ENCODE peak calls at places on chromosomes 5 and 9, in nine cellular contexts. O is CD4-positive, CD25-positive, alpha-beta regulatory T cell; A is heart right ventricle; T is tibial artery; C is AG09309; X is fibroblast of pulmonary artery; Z is OCI-LY7; V is IMR-90; U is mesendoderm. P is an unnamed sample.

GRCh38 chr9:119961774-119962408 is 592.7 kb upstream of the BRINP1 start:
- DNase-seq in C (no peak), O (no peak), X (peak; percentile 40), Z (no peak), V (peak; percentile 29), A (no peak), T (no peak), U (peak; percentile 77), P (no peak)

GRCh38 chr5:180208435-180209081 is 453 bp downstream of the RASGEF1C start:
- DNase-seq in U (peak; percentile 14), V (no peak), X (no peak), Z (no peak), T (no peak), O (no peak), C (no peak), A (no peak), P (no peak)

GRCh38 chr5:77630246-77631165 is 8.0 kb downstream of the OTP start:
- DNase-seq in V (no peak), C (no peak), T (no peak), Z (no peak), U (peak; percentile 78), A (no peak), X (no peak), O (no peak), P (peak; percentile 48)

GRCh38 chr9:33153001-33153400 is 14.1 kb downstream of the B4GALT1 start:
- DNase-seq in Z (no peak), U (no peak), O (no peak), T (no peak), A (no peak), V (no peak), C (no peak), X (no peak), P (no peak)

GRCh38 chr9:37430841-37431597 is 8.5 kb downstream of the GRHPR start:
- DNase-seq in X (no peak), A (no peak), U (peak; percentile 60), Z (no peak), V (no peak), T (no peak), C (no peak), O (no peak), P (no peak)

GRCh38 chr5:73088026-73088425 is 32.3 kb upstream of the TMEM171 start:
- DNase-seq in O (no peak), C (no peak), X (no peak), A (no peak), V (peak; percentile 46), T (no peak), Z (no peak), U (no peak), P (no peak)

GRCh38 chr5:160233215-160233614 is 3.9 kb downstream of the FABP6 start:
- DNase-seq in O (no peak), Z (no peak), X (peak; percentile 10), U (no peak), C (no peak), V (peak; percentile 30), T (no peak), A (no peak), P (no peak)

GRCh38 chr5:126720369-126720768 is 56.6 kb upstream of the LMNB1 start:
- DNase-seq in U (peak; percentile 63), C (no peak), Z (no peak), X (no peak), V (no peak), A (no peak), T (no peak), O (no peak), P (no peak)

GRCh38 chr9:124797343-124798103 is 20.6 kb downstream of the OLFML2A start:
- DNase-seq in A (peak; percentile 61), T (no peak), C (no peak), X (peak; percentile 38), O (no peak), Z (no peak), U (no peak), V (peak; percentile 11), P (no peak)

GRCh38 chr5:41067714-41068113 is 3.4 kb downstream of the MROH2B start:
- DNase-seq in T (no peak), X (no peak), Z (no peak), U (no peak), C (no peak), O (no peak), V (no peak), A (no peak), P (no peak)

GRCh38 chr9:137615387-137615871 is 3.4 kb upstream of the EHMT1 start:
- DNase-seq in C (no peak), X (no peak), V (no peak), U (no peak), O (no peak), Z (no peak), T (no peak), A (no peak), P (no peak)

GRCh38 chr9:93316726-93317494 is 133.0 kb downstream of the WNK2 start:
- DNase-seq in O (no peak), A (no peak), C (no peak), U (no peak), X (no peak), T (no peak), V (no peak), Z (no peak), P (no peak)

GRCh38 chr9:99296375-99296951 is 74.4 kb downstream of the SEC61B start:
- DNase-seq in A (peak; percentile 24), T (no peak), V (no peak), C (no peak), X (no peak), O (peak; percentile 41), Z (no peak), U (no peak), P (no peak)

GRCh38 chr9:123686849-123687233 is 243.1 kb downstream of the DENND1A start:
- DNase-seq in T (no peak), O (no peak), U (no peak), Z (no peak), V (no peak), X (no peak), C (no peak), A (no peak), P (no peak)

GRCh38 chr9:123686131-123686848 is 243.6 kb downstream of the DENND1A start:
- DNase-seq in T (no peak), V (peak; percentile 32), U (no peak), C (no peak), A (peak; percentile 36), Z (no peak), X (peak; percentile 59), O (no peak), P (no peak)

GRCh38 chr9:123685489-123686083 is 244.3 kb downstream of the DENND1A start:
- DNase-seq in C (no peak), V (no peak), Z (no peak), A (no peak), O (no peak), T (no peak), X (no peak), U (no peak), P (no peak)

GRCh38 chr9:123689701-123690428 is 240.1 kb downstream of the DENND1A start:
- DNase-seq in Z (no peak), U (no peak), C (no peak), O (no peak), V (no peak), X (no peak), T (no peak), A (no peak), P (no peak)

GRCh38 chr9:123687246-123687721 is 242.6 kb downstream of the DENND1A start:
- DNase-seq in A (no peak), U (no peak), O (no peak), X (no peak), V (no peak), Z (no peak), C (no peak), T (no peak), P (no peak)
- H3K4me3 ChIP-seq in A (no peak overlapping the region), U (no peak overlapping the region), O (no peak overlapping the region), X (no peak overlapping the region), V (no peak overlapping the region), Z (no peak overlapping the region), C (no peak overlapping the region), T (no peak overlapping the region), P (no peak overlapping the region)

GRCh38 chr9:133699546-133699945 is 38.6 kb downstream of the SARDH start:
- DNase-seq in A (no peak), X (no peak), Z (no peak), T (no peak), U (no peak), C (no peak), V (no peak), O (no peak), P (no peak)

GRCh38 chr9:133701981-133702797 is 36.0 kb downstream of the SARDH start:
- DNase-seq in C (no peak), Z (peak; percentile 88), V (peak; percentile 15), A (no peak), T (no peak), O (peak; percentile 77), X (peak; percentile 59), U (peak; percentile 69), P (peak; percentile 90)

GRCh38 chr9:133701321-133701980 is 36.7 kb downstream of the SARDH start:
- DNase-seq in C (no peak), A (no peak), T (no peak), U (no peak), O (peak; percentile 60), X (no peak), V (no peak), Z (peak; percentile 53), P (peak; percentile 72)

GRCh38 chr9:133702798-133703570 is 35.2 kb downstream of the SARDH start:
- DNase-seq in T (no peak), A (no peak), U (peak; percentile 43), V (no peak), X (no peak), C (no peak), O (no peak), Z (peak; percentile 67), P (no peak)

DNA sequence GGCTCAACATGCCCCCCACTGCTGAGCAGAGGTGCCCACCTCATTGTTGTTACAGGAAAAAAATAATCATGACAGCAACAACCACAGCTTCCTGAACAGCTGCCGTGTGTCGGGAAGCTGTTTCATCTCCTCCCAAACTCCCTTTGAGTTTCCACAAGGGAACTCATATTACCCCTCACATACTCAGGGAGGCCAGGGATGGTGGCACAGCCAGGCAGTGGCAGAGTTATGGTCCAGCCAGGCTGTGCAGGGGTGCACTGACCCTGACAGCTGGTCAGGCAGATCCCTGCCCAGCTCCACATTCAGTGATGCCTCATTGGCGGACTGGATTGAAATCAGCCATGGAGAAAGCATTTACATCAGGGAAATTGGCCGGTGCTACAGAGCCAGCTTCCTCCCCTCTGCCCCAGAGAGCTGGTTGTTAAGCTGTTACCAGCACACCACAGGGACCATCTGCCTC is 37.3 kb downstream of the SARDH start:
- DNase-seq in Z (peak; percentile 58), A (no peak), V (no peak), O (no peak), X (peak; percentile 50), U (no peak), C (no peak), T (no peak), P (peak; percentile 65)
- H3K4me3 ChIP-seq in Z (peak overlapping the region; percentile 73), A (no peak overlapping the region), V (no peak overlapping the region), O (peak overlapping the region; percentile 71), X (no peak overlapping the region), U (no peak overlapping the region), C (no peak overlapping the region), T (no peak overlapping the region), P (peak overlapping the region; percentile 66)

GRCh38 chr5:136031713-136032112 is 2.9 kb downstream of the TGFBI start:
- DNase-seq in U (no peak), X (no peak), O (no peak), V (no peak), Z (no peak), C (no peak), A (no peak), T (peak; percentile 16), P (no peak)
- H3K4me3 ChIP-seq in U (no peak overlapping the region), X (peak overlapping the region; percentile 75), O (no peak overlapping the region), V (peak overlapping the region; percentile 92), Z (peak overlapping the region; percentile 2), C (peak overlapping the region; percentile 7), A (peak overlapping the region; percentile 77), T (peak overlapping the region; percentile 64), P (no peak overlapping the region)

GRCh38 chr9:83186354-83186753 is 123.4 kb upstream of the RASEF start:
- DNase-seq in A (no peak), O (no peak), Z (no peak), X (no peak), V (no peak), U (no peak), T (no peak), C (no peak), P (no peak)
- H3K4me3 ChIP-seq in A (no peak overlapping the region), O (no peak overlapping the region), Z (no peak overlapping the region), X (no peak overlapping the region), V (no peak overlapping the region), U (no peak overlapping the region), T (no peak overlapping the region), C (no peak overlapping the region), P (no peak overlapping the region)